ENCODE peak calls at places on chromosomes 11 and 22, in ten cellular contexts. S is fibroblast of lung, I is uterus, O is cardiac muscle cell, V is choroid plexus epithelial cell, B is retinal pigment epithelial cell, E is dorsolateral prefrontal cortex, A is neural progenitor cell, F is WTC11, Z is mucosa of descending colon. L is an unnamed sample.

GRCh38 chr11:3123761-3124733 is 41.1 kb downstream of the OSBPL5 start:
- DNase-seq in S (peak), I (peak), O (peak), V (peak), B (peak), E (no peak), A (no peak), F (peak), Z (peak), L (no peak)

GRCh38 chr22:47207846-47208554 is 445.6 kb downstream of the TBC1D22A start:
- DNase-seq in S (no peak), I (no peak), O (no peak), V (no peak), B (no peak), E (no peak), A (no peak), F (no peak), Z (no peak), L (no peak)

GRCh38 chr11:41320233-41320993 is 139.0 kb downstream of the LRRC4C start:
- DNase-seq in S (no peak), I (no peak), O (no peak), V (peak), B (no peak), E (no peak), A (no peak), F (no peak), Z (no peak), L (no peak)

GRCh38 chr11:79675081-79675480 is 234.3 kb upstream of the TENM4 start:
- DNase-seq in S (no peak), I (no peak), O (no peak), V (no peak), B (no peak), E (no peak), A (no peak), F (no peak), Z (no peak), L (no peak)

GRCh38 chr11:7348432-7349298 is 97.0 kb downstream of the SYT9 start:
- DNase-seq in S (no peak), I (peak), O (peak), V (peak), B (no peak), E (no peak), A (peak), F (peak), Z (no peak), L (no peak)

GRCh38 chr11:8023831-8024555 is 36.9 kb downstream of the EIF3F start:
- DNase-seq in S (peak), I (no peak), O (peak), V (no peak), B (no peak), E (no peak), A (no peak), F (no peak), Z (no peak), L (no peak)

GRCh38 chr11:110759972-110760381 is 47.7 kb upstream of the ARHGAP20 start:
- DNase-seq in S (peak), I (no peak), O (peak), V (peak), B (peak), E (no peak), A (no peak), F (no peak), Z (peak), L (no peak)

GRCh38 chr22:30277547-30278344 is 11.1 kb upstream of the OSM start:
- DNase-seq in S (peak), I (no peak), O (peak), V (peak), B (peak), E (no peak), A (peak), F (no peak), Z (no peak), L (no peak)

GRCh38 chr11:86152006-86152862 is 83.3 kb upstream of the PICALM start:
- DNase-seq in S (no peak), I (no peak), O (peak), V (no peak), B (peak), E (no peak), A (no peak), F (no peak), Z (no peak), L (no peak)

GRCh38 chr11:10155793-10156490 is 138.1 kb downstream of the SBF2 start:
- DNase-seq in S (no peak), I (no peak), O (peak), V (no peak), B (no peak), E (no peak), A (no peak), F (peak), Z (no peak), L (no peak)

GRCh38 chr22:22936915-22937656 is 49.5 kb downstream of the IGLL5 start:
- DNase-seq in S (no peak), I (no peak), O (no peak), V (no peak), B (no peak), E (no peak), A (no peak), F (no peak), Z (peak), L (no peak)

GRCh38 chr22:22935056-22935545 is 47.5 kb downstream of the IGLL5 start:
- DNase-seq in S (no peak), I (no peak), O (no peak), V (no peak), B (no peak), E (no peak), A (no peak), F (no peak), Z (peak), L (no peak)

GRCh38 chr22:22934543-22935055 is 47.0 kb downstream of the IGLL5 start:
- DNase-seq in S (no peak), I (no peak), O (no peak), V (no peak), B (no peak), E (no peak), A (no peak), F (no peak), Z (peak), L (no peak)

GRCh38 chr22:22936190-22936914 is 48.7 kb downstream of the IGLL5 start:
- DNase-seq in S (no peak), I (no peak), O (no peak), V (no peak), B (no peak), E (no peak), A (no peak), F (no peak), Z (no peak), L (no peak)

GRCh38 chr22:22935546-22936157 is 48.0 kb downstream of the IGLL5 start:
- DNase-seq in S (no peak), I (no peak), O (no peak), V (no peak), B (no peak), E (no peak), A (no peak), F (peak), Z (peak), L (no peak)
- TF ChIP-seq CTCF in S (no peak), I (no peak), O (no peak), V (no peak), B (no peak), E (no peak), A (peak), F (no peak), Z (no peak), L (no peak)

DNA sequence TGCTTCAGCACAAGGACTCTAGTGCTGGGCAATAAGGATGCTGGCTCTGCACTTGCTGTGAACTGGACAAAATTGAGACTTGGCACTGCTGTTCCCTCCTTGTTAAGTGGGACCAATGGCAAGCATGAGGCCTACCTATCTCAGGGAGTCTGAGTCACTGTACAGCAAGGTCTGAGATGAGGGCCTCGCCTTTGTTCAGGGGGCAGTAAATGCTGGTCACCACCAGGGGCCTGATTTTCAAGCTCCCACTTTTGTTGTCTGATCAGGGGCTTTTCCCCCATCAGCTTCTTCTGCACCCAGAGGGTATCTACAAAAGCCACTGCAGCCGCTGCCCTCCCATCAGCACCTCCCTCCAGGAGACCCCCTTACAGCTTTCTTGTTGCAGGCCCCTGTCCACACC is 22.8 kb downstream of the DHCR7 start:
- DNase-seq in S (no peak), I (no peak), O (no peak), V (no peak), B (no peak), E (no peak), A (peak), F (no peak), Z (no peak), L (no peak)
- TF ChIP-seq CTCF in S (no peak), I (no peak), O (no peak), V (no peak), B (peak), E (no peak), A (peak), F (no peak), Z (no peak), L (no peak)

GRCh38 chr11:102591160-102591718 is 33.9 kb downstream of the MMP20 start:
- DNase-seq in S (no peak), I (no peak), O (no peak), V (no peak), B (no peak), E (no peak), A (no peak), F (no peak), Z (no peak), L (no peak)

GRCh38 chr11:102596578-102596977 is 28.6 kb downstream of the MMP20 start:
- DNase-seq in S (no peak), I (no peak), O (no peak), V (no peak), B (no peak), E (no peak), A (no peak), F (no peak), Z (no peak), L (no peak)

GRCh38 chr11:102589047-102589459 is 36.1 kb downstream of the MMP20 start:
- DNase-seq in S (no peak), I (no peak), O (no peak), V (no peak), B (no peak), E (no peak), A (no peak), F (no peak), Z (no peak), L (no peak)

GRCh38 chr11:102590646-102591045 is 34.5 kb downstream of the MMP20 start:
- DNase-seq in S (no peak), I (no peak), O (no peak), V (no peak), B (no peak), E (no peak), A (no peak), F (no peak), Z (no peak), L (no peak)

GRCh38 chr11:102592634-102593581 is 32.2 kb downstream of the MMP20 start:
- DNase-seq in S (peak), I (no peak), O (peak), V (peak), B (no peak), E (no peak), A (peak), F (no peak), Z (no peak), L (no peak)
- TF ChIP-seq CTCF in S (peak), I (no peak), O (peak), V (peak), B (peak), E (peak), A (peak), F (peak), Z (no peak), L (peak)

GRCh38 chr11:134110252-134110651 is 41.4 kb downstream of the JAM3 start:
- DNase-seq in S (no peak), I (no peak), O (no peak), V (no peak), B (no peak), E (no peak), A (no peak), F (no peak), Z (no peak), L (no peak)
- TF ChIP-seq CTCF in S (no peak), I (no peak), O (no peak), V (no peak), B (no peak), E (no peak), A (no peak), F (no peak), Z (no peak), L (no peak)